ENCODE peak calls at places on chromosomes 16 and 17, in eight cellular contexts. N, E, T, G, M, A, B and J are unnamed samples.

GRCh38 chr16:1051446-1051845 is 21.1 kb upstream of the SSTR5 start:
- DNase-seq in E (no peak), G (no peak), N (no peak), M (no peak), A (no peak), B (no peak), T (no peak), J (no peak)

GRCh38 chr16:8935989-8936388 is 27.7 kb downstream of the USP7 start:
- DNase-seq in B (no peak), T (no peak), A (peak), M (no peak), E (no peak), N (no peak), G (no peak), J (peak)

GRCh38 chr16:10883004-10883403 is 6.0 kb downstream of the CIITA start:
- DNase-seq in G (no peak), N (no peak), B (peak), E (no peak), T (no peak), M (no peak), A (no peak), J (no peak)

GRCh38 chr17:48351916-48352332 is 78.1 kb downstream of the SKAP1 start:
- DNase-seq in E (peak), M (no peak), T (no peak), B (peak), G (peak), A (peak), N (peak), J (no peak)

GRCh38 chr17:47935961-47936360 is 5.4 kb upstream of the PNPO start:
- DNase-seq in A (no peak), G (peak), B (peak), E (no peak), M (no peak), T (no peak), N (peak), J (no peak)

GRCh38 chr16:69179255-69180010 is 7.5 kb upstream of the SNTB2 start:
- DNase-seq in E (no peak), M (no peak), B (peak), G (peak), T (peak), N (peak), A (no peak), J (no peak)

GRCh38 chr17:17445925-17446665 is 30.7 kb upstream of the MED9 start:
- DNase-seq in T (peak), A (no peak), G (peak), B (peak), N (peak), E (no peak), M (no peak), J (peak)

GRCh38 chr17:29557085-29557697 is 9.6 kb downstream of the ABHD15 start:
- DNase-seq in E (no peak), T (no peak), G (peak), N (peak), A (peak), M (no peak), B (peak), J (no peak)

GRCh38 chr17:82258555-82258954 is 14.9 kb downstream of the CSNK1D start:
- DNase-seq in N (no peak), M (no peak), G (no peak), T (no peak), B (no peak), A (peak), E (no peak), J (no peak)

GRCh38 chr16:50496990-50497389 is 51.2 kb upstream of the NKD1 start:
- DNase-seq in T (no peak), B (no peak), N (no peak), M (no peak), G (no peak), A (no peak), E (no peak), J (no peak)

GRCh38 chr16:73743665-73744496 is 552.7 kb upstream of the PSMD7 start:
- DNase-seq in N (no peak), A (peak), B (no peak), G (no peak), M (no peak), E (no peak), T (peak), J (peak)

GRCh38 chr16:56228476-56228875 is 37.2 kb downstream of the GNAO1 start:
- DNase-seq in G (no peak), M (no peak), N (no peak), T (no peak), A (peak), E (no peak), B (no peak), J (no peak)

GRCh38 chr17:77254961-77255741 is 114.4 kb downstream of the SEC14L1 start:
- DNase-seq in M (no peak), T (no peak), A (peak), B (peak), N (peak), E (no peak), G (peak), J (peak)

GRCh38 chr17:75535119-75535537 is 9.6 kb downstream of the LLGL2 start:
- DNase-seq in A (no peak), N (no peak), G (no peak), E (no peak), M (peak), B (no peak), T (peak), J (no peak)

GRCh38 chr16:46736695-46737094 is 11.4 kb downstream of the MYLK3 start:
- DNase-seq in T (no peak), N (no peak), G (no peak), M (no peak), B (no peak), A (no peak), E (no peak), J (peak)

GRCh38 chr16:75239463-75240122 is 11.8 kb downstream of the BCAR1 start:
- DNase-seq in B (no peak), M (no peak), E (no peak), N (no peak), A (no peak), T (no peak), G (no peak), J (no peak)

GRCh38 chr16:12141073-12141472 is 164.5 kb downstream of the SNX29 start:
- DNase-seq in G (peak), E (no peak), M (no peak), T (no peak), N (peak), B (peak), A (no peak), J (no peak)

GRCh38 chr16:324451-325334 is 27.8 kb downstream of the AXIN1 start:
- DNase-seq in N (no peak), G (no peak), M (no peak), B (no peak), E (no peak), T (peak), A (peak), J (no peak)

GRCh38 chr17:18916816-18917496 is 35.0 kb upstream of the SLC5A10 start:
- DNase-seq in N (peak), G (no peak), A (no peak), T (no peak), E (no peak), B (peak), M (no peak), J (no peak)

GRCh38 chr17:43834106-43834505 is 1.2 kb upstream of the MPP3 start:
- DNase-seq in A (peak), T (no peak), G (peak), M (no peak), E (no peak), N (peak), B (peak), J (no peak)

GRCh38 chr16:70331588-70332358 is 14.9 kb upstream of the DDX19A start:
- DNase-seq in M (no peak), N (no peak), B (peak), T (no peak), G (no peak), A (peak), E (no peak), J (peak)

GRCh38 chr17:73643012-73643845 is 1.0 kb downstream of the SDK2 start:
- DNase-seq in T (peak), M (no peak), B (peak), G (no peak), N (no peak), A (peak), E (peak), J (peak)

GRCh38 chr17:37791434-37791833 is 46.6 kb upstream of the HNF1B start:
- DNase-seq in T (peak), E (no peak), A (peak), M (no peak), B (peak), G (no peak), N (peak), J (peak)

GRCh38 chr16:54431997-54432367 is 145.4 kb upstream of the IRX3 start:
- DNase-seq in M (no peak), E (no peak), T (no peak), A (no peak), G (no peak), B (no peak), N (no peak), J (no peak)

GRCh38 chr16:58510776-58511628 is 4.3 kb upstream of the SETD6 start:
- DNase-seq in E (no peak), N (no peak), M (no peak), G (no peak), B (no peak), A (no peak), T (no peak), J (no peak)

GRCh38 chr16:78002915-78003538 is 19.3 kb upstream of the CLEC3A start:
- DNase-seq in T (peak), A (peak), M (peak), G (peak), B (peak), N (peak), E (peak), J (peak)

GRCh38 chr16:89605186-89605970 is 8.1 kb upstream of the DPEP1 start:
- DNase-seq in N (no peak), G (no peak), T (no peak), A (no peak), E (no peak), M (no peak), B (no peak), J (no peak)

GRCh38 chr17:9402590-9403199 is 172.9 kb downstream of the STX8 start:
- DNase-seq in T (peak), B (peak), M (no peak), A (peak), G (no peak), N (peak), E (no peak), J (peak)

GRCh38 chr16:12393208-12393607 is 410.5 kb downstream of the CPPED1 start:
- DNase-seq in B (no peak), N (no peak), M (no peak), G (no peak), A (no peak), E (no peak), T (no peak), J (no peak)

GRCh38 chr17:82933911-82934310 is 94.1 kb upstream of the ZNF750 start:
- DNase-seq in N (no peak), A (no peak), M (no peak), T (no peak), B (no peak), G (no peak), E (no peak), J (no peak)

GRCh38 chr17:21345236-21345635 is 30.9 kb upstream of the KCNJ12 start:
- DNase-seq in B (no peak), M (no peak), A (no peak), G (no peak), T (no peak), E (no peak), N (no peak), J (peak)

GRCh38 chr17:45223541-45224528 is 2.1 kb downstream of the FMNL1 start:
- DNase-seq in G (no peak), B (no peak), N (no peak), T (peak), M (no peak), E (no peak), A (no peak), J (no peak)

GRCh38 chr17:55420776-55421178 is 858 bp downstream of the MMD start:
- DNase-seq in G (no peak), B (peak), N (no peak), A (no peak), T (peak), M (no peak), E (peak), J (peak)

GRCh38 chr16:472199-472504 is 46.7 kb downstream of the RAB11FIP3 start:
- DNase-seq in E (no peak), M (no peak), T (no peak), B (no peak), N (no peak), G (no peak), A (no peak), J (no peak)

GRCh38 chr16:57601801-57602478 is 26.5 kb upstream of the ADGRG1 start:
- DNase-seq in T (no peak), N (no peak), A (no peak), G (peak), B (no peak), M (peak), E (no peak), J (peak)

GRCh38 chr17:82305727-82306300 is 11.6 kb downstream of the CD7 start:
- DNase-seq in B (no peak), N (no peak), G (no peak), E (no peak), T (no peak), A (no peak), M (no peak), J (no peak)

GRCh38 chr16:8173111-8173644 is 417.1 kb downstream of the TMEM114 start:
- DNase-seq in N (peak), E (peak), T (peak), G (peak), B (peak), A (peak), M (peak), J (peak)

GRCh38 chr17:40515011-40515410 is 13.6 kb upstream of the TNS4 start:
- DNase-seq in E (no peak), B (no peak), A (no peak), M (no peak), T (no peak), G (no peak), N (no peak), J (peak)

GRCh38 chr17:40517981-40518380 is 16.6 kb upstream of the TNS4 start:
- DNase-seq in M (no peak), T (no peak), G (no peak), B (no peak), N (no peak), A (no peak), E (no peak), J (no peak)

GRCh38 chr17:40517286-40517662 is 15.9 kb upstream of the TNS4 start:
- DNase-seq in B (no peak), T (no peak), G (no peak), N (no peak), M (no peak), A (no peak), E (no peak), J (peak)

GRCh38 chr17:40515491-40516041 is 14.1 kb upstream of the TNS4 start:
- DNase-seq in B (no peak), T (no peak), M (no peak), A (no peak), N (no peak), G (no peak), E (no peak), J (peak)

GRCh38 chr17:40516581-40517285 is 15.3 kb upstream of the TNS4 start:
- DNase-seq in E (no peak), N (no peak), B (peak), A (peak), G (peak), M (peak), T (peak), J (peak)
- H3K9ac ChIP-seq in E (no peak), N (no peak), B (peak), A (no peak), G (no peak), M (peak), T (no peak), J (no peak)

GRCh38 chr17:79028496-79029326 is 4.7 kb downstream of the C1QTNF1 start:
- DNase-seq in A (no peak), B (no peak), M (no peak), T (no peak), G (no peak), E (no peak), N (no peak), J (peak)

GRCh38 chr17:79027274-79027924 is 3.4 kb downstream of the C1QTNF1 start:
- DNase-seq in M (no peak), G (no peak), E (no peak), T (no peak), A (no peak), B (no peak), N (no peak), J (peak)

GRCh38 chr17:79029327-79030009 is 5.5 kb downstream of the C1QTNF1 start:
- DNase-seq in N (no peak), G (no peak), E (no peak), T (no peak), B (no peak), A (no peak), M (no peak), J (peak)

GRCh38 chr17:79026345-79027273 is 2.6 kb downstream of the C1QTNF1 start:
- DNase-seq in G (peak), N (peak), A (peak), M (no peak), B (peak), T (peak), E (no peak), J (peak)

DNA sequence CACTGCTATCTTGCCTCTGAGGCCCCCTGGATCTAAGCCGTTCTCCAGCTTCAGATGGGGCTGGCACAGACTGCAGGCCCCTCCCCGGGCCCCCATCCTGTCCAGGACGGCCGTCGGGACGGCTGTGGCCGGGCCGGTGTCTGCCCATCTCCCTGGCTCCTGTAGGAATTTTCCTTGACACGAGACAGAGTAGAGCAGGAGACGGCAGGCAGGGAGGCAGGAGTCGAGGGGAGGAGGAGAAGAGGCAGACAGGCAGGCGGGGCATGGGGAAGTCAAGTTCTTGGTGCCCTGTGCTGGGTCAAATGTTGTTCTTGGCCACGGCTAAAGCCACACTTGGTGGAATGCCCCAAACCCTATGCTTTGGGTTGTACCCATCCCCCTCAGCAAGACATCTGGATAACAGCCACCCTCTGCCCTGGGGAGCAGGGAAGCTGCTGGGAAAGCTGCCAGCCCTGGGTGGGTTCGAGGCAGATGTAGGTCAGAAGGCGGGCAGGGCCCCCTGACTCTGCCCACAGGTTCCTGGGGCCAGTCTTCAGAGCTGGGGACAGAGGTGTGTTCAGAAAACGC is 4.0 kb downstream of the C1QTNF1 start:
- DNase-seq in M (no peak), A (no peak), E (no peak), T (no peak), N (no peak), G (no peak), B (no peak), J (no peak)
- H3K4me3 ChIP-seq in M (no peak), A (no peak), E (no peak), T (no peak), N (no peak), G (no peak), B (no peak), J (no peak)

GRCh38 chr16:15966420-15967222 is 17.2 kb downstream of the ABCC1 start:
- DNase-seq in N (peak), B (peak), E (no peak), A (peak), M (no peak), T (no peak), G (peak), J (no peak)

GRCh38 chr16:15970202-15970601 is 20.8 kb downstream of the ABCC1 start:
- DNase-seq in A (peak), G (no peak), E (no peak), N (no peak), M (no peak), T (no peak), B (peak), J (peak)

GRCh38 chr16:15970743-15971434 is 21.5 kb downstream of the ABCC1 start:
- DNase-seq in M (no peak), E (no peak), A (no peak), N (no peak), B (no peak), T (no peak), G (no peak), J (peak)

GRCh38 chr16:15967655-15968315 is 18.4 kb downstream of the ABCC1 start:
- DNase-seq in N (no peak), M (no peak), A (no peak), B (no peak), G (no peak), E (no peak), T (no peak), J (no peak)

GRCh38 chr16:15967223-15967546 is 17.8 kb downstream of the ABCC1 start:
- DNase-seq in E (no peak), M (no peak), T (no peak), A (no peak), G (no peak), B (no peak), N (no peak), J (no peak)
- H3K27ac ChIP-seq in E (no peak), M (no peak), T (no peak), A (no peak), G (peak), B (peak), N (peak), J (no peak)

DNA sequence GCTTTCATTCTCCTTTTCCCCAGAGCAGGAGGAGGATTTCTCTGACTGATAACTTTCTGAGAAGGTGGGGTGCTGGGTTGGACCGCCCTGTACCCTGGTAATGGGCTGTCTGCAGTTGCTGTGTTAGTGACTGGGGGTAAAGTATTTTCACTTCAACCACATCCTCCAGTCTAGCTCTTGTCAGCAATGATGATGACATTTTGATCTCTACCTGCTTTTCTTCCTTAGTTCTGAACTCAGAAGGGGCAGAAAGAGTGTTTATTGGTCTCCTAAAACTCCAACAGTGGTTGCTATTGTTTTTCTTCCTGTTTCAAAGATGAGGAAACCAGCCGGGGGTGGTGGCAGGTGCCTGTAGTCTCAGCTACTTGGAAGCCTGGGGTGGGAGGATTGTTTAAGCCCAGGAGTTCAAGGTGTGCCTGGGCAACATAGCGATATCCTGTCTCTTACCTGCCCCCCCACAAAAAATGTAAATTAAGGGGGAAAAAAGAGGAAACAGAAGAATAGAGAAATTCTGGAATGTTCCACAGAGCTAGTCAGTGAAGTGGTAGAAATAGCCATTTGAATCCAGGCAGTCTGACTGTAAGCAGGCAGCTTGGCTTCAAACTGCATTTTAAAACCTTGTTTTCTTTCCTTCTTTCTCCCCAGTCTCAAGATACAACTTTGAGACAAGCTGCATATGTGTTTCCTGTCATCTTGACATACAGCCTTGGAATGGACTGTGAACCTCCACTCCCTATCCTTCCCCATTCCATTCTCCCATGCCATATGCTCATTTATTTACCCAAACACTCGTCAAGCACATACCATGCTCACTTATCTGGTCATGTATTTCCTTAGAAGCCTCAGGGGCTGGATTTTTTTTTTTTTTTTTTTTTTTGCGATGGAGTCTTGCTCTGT is 3.3 kb upstream of the N4BP1 start:
- DNase-seq in N (peak), A (peak), B (peak), M (no peak), T (peak), E (no peak), G (no peak), J (peak)
- H3K9ac ChIP-seq in N (peak), A (no peak), B (no peak), M (peak), T (peak), E (no peak), G (no peak), J (no peak)